ENCODE peak calls at places on chromosomes 16 and 17, in six cellular contexts. Y is prostate gland, H is colonic mucosa, W is B cell, G is fibroblast of mammary gland, O is Peyer's patch. M is an unnamed sample.

GRCh38 chr16:66255647-66256046 is 110.8 kb upstream of the CDH5 start:
- DNase-seq in Y (no peak), H (no peak), W (no peak), G (no peak), O (peak; percentile 36), M (no peak)

GRCh38 chr16:30829130-30830071 is 42.4 kb upstream of the ZNF629 start:
- DNase-seq in Y (no peak), H (peak; percentile 78), W (no peak), G (no peak), O (peak; percentile 90), M (no peak)

GRCh38 chr17:35740997-35741931 is 9.8 kb downstream of the RASL10B start:
- DNase-seq in Y (no peak), H (no peak), W (no peak), G (no peak), O (no peak), M (peak; percentile 27)

GRCh38 chr16:30142672-30143346 is 19.8 kb upstream of the MAPK3 start:
- DNase-seq in Y (no peak), H (no peak), W (peak; percentile 41), G (no peak), O (no peak), M (no peak)

GRCh38 chr16:24758373-24758772 is 28.9 kb downstream of the TNRC6A start:
- DNase-seq in Y (no peak), H (no peak), W (no peak), G (no peak), O (no peak), M (peak; percentile 5)

GRCh38 chr17:14886200-14886739 is 378.9 kb downstream of the PMP22 start:
- DNase-seq in Y (no peak), H (no peak), W (no peak), G (peak; percentile 31), O (no peak), M (peak; percentile 72)

GRCh38 chr17:7064248-7064647 is 15.8 kb downstream of the CLEC10A start:
- DNase-seq in Y (no peak), H (no peak), W (no peak), G (peak; percentile 38), O (no peak), M (no peak)

GRCh38 chr16:22627043-22627442 is 116.4 kb downstream of the NPIPB5 start:
- DNase-seq in Y (no peak), H (no peak), W (no peak), G (no peak), O (no peak), M (no peak)

GRCh38 chr16:14003119-14003570 is 68.0 kb upstream of the MRTFB start:
- DNase-seq in Y (peak; percentile 47), H (peak; percentile 28), W (no peak), G (peak; percentile 84), O (peak; percentile 55), M (peak; percentile 94)

GRCh38 chr17:41520821-41521521 is 2.3 kb upstream of the KRT15 start:
- DNase-seq in Y (no peak), H (peak; percentile 78), W (no peak), G (no peak), O (peak; percentile 85), M (no peak)

GRCh38 chr17:39001703-39002637 is 34.8 kb upstream of the FBXO47 start:
- DNase-seq in Y (no peak), H (peak; percentile 60), W (no peak), G (peak; percentile 95), O (peak; percentile 72), M (peak; percentile 89)

GRCh38 chr17:8384801-8385335 is 1.9 kb upstream of the RPL26 start:
- DNase-seq in Y (no peak), H (no peak), W (no peak), G (peak; percentile 86), O (no peak), M (peak; percentile 73)

GRCh38 chr16:60041671-60042070 is 1307.6 kb upstream of the GOT2 start:
- DNase-seq in Y (no peak), H (no peak), W (no peak), G (no peak), O (no peak), M (peak; percentile 43)

GRCh38 chr16:57475711-57476339 is 10.5 kb downstream of the DOK4 start:
- DNase-seq in Y (no peak), H (no peak), W (peak; percentile 68), G (peak; percentile 18), O (peak; percentile 81), M (peak; percentile 32)

GRCh38 chr16:56401482-56401881 is 23.9 kb downstream of the AMFR start:
- DNase-seq in Y (no peak), H (no peak), W (no peak), G (no peak), O (no peak), M (peak; percentile 38)

GRCh38 chr16:49463529-49463928 is 89.9 kb downstream of the C16orf78 start:
- DNase-seq in Y (no peak), H (peak; percentile 42), W (peak; percentile 66), G (no peak), O (peak; percentile 92), M (no peak)
- TF ChIP-seq CTCF in Y (no peak), H (no peak), W (no peak), G (no peak), O (no peak), M (no peak)

GRCh38 chr17:69192754-69193153 is 35.9 kb downstream of the ABCA10 start:
- DNase-seq in Y (no peak), H (no peak), W (no peak), G (no peak), O (no peak), M (no peak)
- TF ChIP-seq CTCF in Y (no peak), H (no peak), W (no peak), G (no peak), O (no peak), M (no peak)

GRCh38 chr17:66292351-66292750 is 10.1 kb upstream of the PRKCA start:
- DNase-seq in Y (no peak), H (no peak), W (no peak), G (no peak), O (no peak), M (no peak)

GRCh38 chr17:66287911-66288310 is 14.5 kb upstream of the PRKCA start:
- DNase-seq in Y (no peak), H (peak; percentile 64), W (no peak), G (no peak), O (peak; percentile 86), M (no peak)

GRCh38 chr17:66285149-66285548 is 17.3 kb upstream of the PRKCA start:
- DNase-seq in Y (no peak), H (no peak), W (no peak), G (no peak), O (no peak), M (no peak)

GRCh38 chr17:66290097-66290722 is 12.2 kb upstream of the PRKCA start:
- DNase-seq in Y (no peak), H (no peak), W (no peak), G (no peak), O (no peak), M (no peak)
- TF ChIP-seq CTCF in Y (no peak), H (no peak), W (no peak), G (no peak), O (no peak), M (no peak)

DNA sequence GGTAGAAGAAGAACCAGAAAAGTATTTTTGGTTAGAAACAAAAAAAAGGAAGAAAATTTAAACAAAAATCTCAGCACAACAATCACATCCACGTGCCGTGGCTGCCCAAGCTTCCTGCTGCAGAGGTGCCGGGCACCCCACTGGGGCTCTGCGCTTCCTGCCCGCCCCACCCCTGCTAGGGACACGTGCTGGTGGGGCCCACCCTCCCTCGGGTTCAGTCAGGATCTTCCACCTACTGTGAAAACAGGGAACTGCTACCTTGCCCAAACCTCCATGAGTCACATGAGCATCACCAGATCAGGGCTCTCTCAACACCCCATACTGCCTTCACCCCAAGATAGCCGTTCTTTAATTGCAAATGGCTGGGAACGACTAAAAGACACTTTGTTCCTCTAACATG is 24.4 kb upstream of the CYTH1 start:
- DNase-seq in Y (no peak), H (no peak), W (no peak), G (peak; percentile 15), O (no peak), M (peak; percentile 37)
- TF ChIP-seq CTCF in Y (no peak), H (no peak), W (peak; percentile 21), G (no peak), O (no peak), M (peak; percentile 22)

GRCh38 chr17:44842748-44843147 is 4.9 kb upstream of the HIGD1B start:
- DNase-seq in Y (no peak), H (no peak), W (no peak), G (no peak), O (no peak), M (no peak)

GRCh38 chr17:44846206-44846605 is 1.5 kb upstream of the HIGD1B start:
- DNase-seq in Y (no peak), H (no peak), W (no peak), G (no peak), O (no peak), M (no peak)

GRCh38 chr17:44840274-44840673 is 7.4 kb upstream of the HIGD1B start:
- DNase-seq in Y (no peak), H (no peak), W (no peak), G (no peak), O (no peak), M (no peak)

GRCh38 chr17:44844390-44844830 is 3.3 kb upstream of the HIGD1B start:
- DNase-seq in Y (no peak), H (no peak), W (no peak), G (no peak), O (no peak), M (no peak)

GRCh38 chr17:44840936-44841335 is 6.7 kb upstream of the HIGD1B start:
- DNase-seq in Y (no peak), H (no peak), W (no peak), G (no peak), O (no peak), M (no peak)
- TF ChIP-seq CTCF in Y (no peak), H (no peak), W (no peak), G (no peak), O (no peak), M (no peak)

GRCh38 chr17:50563095-50563511 is 2.6 kb downstream of the CACNA1G start:
- DNase-seq in Y (no peak), H (no peak), W (no peak), G (no peak), O (no peak), M (no peak)
- TF ChIP-seq CTCF in Y (no peak), H (no peak), W (peak; percentile 14), G (no peak), O (no peak), M (no peak)

M was measured in epithelial cell of esophagus.